ENCODE peak calls at places on chromosome 2, in ten cellular contexts. N, T, L, X, V, R, D, C, W and A are unnamed samples. For H3K4me1, the result is how much of the 10 kb centered on the place peaks cover.

GRCh38 chr2:48714240-48714639 is 41.3 kb downstream of the LHCGR start:
- DNase-seq in N (no peak), T (no peak), L (no peak), X (no peak), V (no peak), R (no peak), D (no peak), C (no peak), W (peak), A (no peak)

GRCh38 chr2:85387754-85388153 is 22.4 kb downstream of the CAPG start:
- DNase-seq in N (no peak), T (no peak), L (no peak), X (no peak), V (no peak), R (no peak), D (no peak), C (peak), W (no peak), A (no peak)

GRCh38 chr2:142724713-142725349 is 152.6 kb upstream of the KYNU start:
- DNase-seq in N (no peak), T (no peak), L (no peak), X (no peak), V (no peak), R (no peak), D (no peak), C (no peak), W (no peak), A (no peak)

GRCh38 chr2:46200861-46201605 is 96.2 kb upstream of the EPAS1 start:
- DNase-seq in N (no peak), T (no peak), L (no peak), X (no peak), V (no peak), R (no peak), D (no peak), C (no peak), W (no peak), A (no peak)

GRCh38 chr2:202945-203344 is 60.9 kb downstream of the SH3YL1 start:
- DNase-seq in N (no peak), T (no peak), L (no peak), X (no peak), V (no peak), R (no peak), D (no peak), C (no peak), W (no peak), A (no peak)

GRCh38 chr2:207481924-207482323 is 47.8 kb upstream of the CREB1 start:
- DNase-seq in N (no peak), T (no peak), L (no peak), X (no peak), V (no peak), R (no peak), D (no peak), C (no peak), W (no peak), A (no peak)

GRCh38 chr2:118763797-118764196 is 83.7 kb downstream of the EN1 start:
- DNase-seq in N (no peak), T (peak), L (no peak), X (no peak), V (peak), R (no peak), D (no peak), C (no peak), W (peak), A (no peak)

GRCh38 chr2:40797115-40797514 is 345.2 kb upstream of the SLC8A1 start:
- DNase-seq in N (peak), T (no peak), L (no peak), X (no peak), V (peak), R (no peak), D (no peak), C (no peak), W (peak), A (no peak)

GRCh38 chr2:191539068-191539467 is 138.9 kb upstream of the NABP1 start:
- DNase-seq in N (no peak), T (peak), L (no peak), X (no peak), V (peak), R (no peak), D (peak), C (no peak), W (peak), A (no peak)

GRCh38 chr2:225993430-225993829 is 593.9 kb downstream of the NYAP2 start:
- DNase-seq in N (no peak), T (no peak), L (no peak), X (no peak), V (no peak), R (no peak), D (no peak), C (no peak), W (peak), A (no peak)

DNA sequence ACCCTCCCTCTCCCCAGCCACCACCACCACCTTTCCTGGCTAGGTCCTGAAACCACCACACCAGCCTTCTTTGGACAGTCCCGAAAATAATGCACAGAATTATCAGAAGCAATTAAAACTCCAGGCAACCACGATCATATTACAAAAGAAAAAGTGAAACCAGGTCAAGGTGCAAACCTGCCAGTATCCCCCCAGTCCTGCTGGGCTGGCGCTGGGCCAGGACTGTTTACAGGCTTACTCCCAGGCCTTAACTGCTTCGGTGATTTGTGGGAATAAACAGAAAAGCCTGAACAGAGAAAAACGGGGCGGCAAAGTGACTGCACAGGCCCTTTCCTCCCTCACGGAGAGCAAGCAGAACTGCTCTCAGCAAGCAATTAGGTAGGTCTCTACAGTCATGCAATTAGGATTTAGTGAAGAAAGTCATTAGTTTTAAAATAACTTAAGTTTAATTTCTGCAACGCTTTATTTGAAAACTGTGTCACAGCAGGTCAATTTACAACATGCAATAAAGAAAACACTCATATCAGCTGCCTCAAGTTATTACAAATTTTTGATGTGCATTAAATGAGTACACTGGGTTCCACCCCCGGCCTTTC is 1.3 kb downstream of the HDAC4 start:
- DNase-seq in N (no peak), T (peak), L (no peak), X (no peak), V (peak), R (peak), D (no peak), C (peak), W (no peak), A (peak)
- H3K4me1 ChIP-seq in N (under half), T (under half), L (under half), X (under half), V (under half), R (under half), D (under half), C (under half), W (under half), A (under half)

DNA sequence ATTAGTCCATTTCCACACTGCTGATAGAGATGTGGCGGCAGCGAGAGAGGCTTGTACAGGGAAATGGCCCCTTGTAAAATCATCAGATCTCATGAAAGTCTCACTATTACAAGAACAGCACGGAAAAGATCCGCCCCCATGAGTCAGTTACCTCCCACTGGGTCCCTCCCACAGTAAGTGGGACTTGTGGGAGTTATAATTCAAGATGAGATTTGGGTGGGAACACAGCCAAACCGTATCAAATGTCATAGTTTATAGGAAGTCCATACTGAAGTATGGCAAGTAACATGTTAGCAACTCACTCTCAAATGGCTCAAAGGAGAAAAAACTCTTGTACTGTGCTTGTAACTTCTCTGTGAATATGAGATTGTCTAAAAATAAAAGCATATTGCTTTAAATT is 56.1 kb downstream of the FARP2 start:
- DNase-seq in N (no peak), T (peak), L (no peak), X (no peak), V (peak), R (no peak), D (no peak), C (no peak), W (peak), A (no peak)
- H3K4me1 ChIP-seq in N (under half), T (under half), L (under half), X (under half), V (under half), R (under half), D (under half), C (under half), W (under half), A (under half)

DNA sequence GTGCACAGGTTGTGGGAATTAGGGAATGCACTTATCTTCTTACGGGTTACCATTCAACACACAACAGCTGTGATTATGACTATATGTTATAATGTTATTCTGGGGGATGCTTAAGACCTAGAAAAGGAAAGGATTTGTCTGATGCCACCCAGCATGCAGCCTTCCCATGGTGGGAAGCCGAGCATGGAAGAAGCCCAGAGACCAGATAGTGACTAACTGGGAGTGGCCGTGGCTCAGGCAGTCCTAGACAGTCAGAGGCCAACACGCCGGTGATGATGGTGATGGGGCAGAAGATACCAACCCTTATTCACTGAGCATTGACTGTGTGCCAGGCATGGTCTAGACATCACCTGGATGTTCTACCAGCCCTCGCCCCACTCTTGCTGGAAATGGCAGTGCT is 35.9 kb downstream of the CYRIA start:
- DNase-seq in N (no peak), T (no peak), L (no peak), X (no peak), V (no peak), R (no peak), D (no peak), C (no peak), W (no peak), A (no peak)
- H3K4me1 ChIP-seq in N (under half), T (under half), L (under half), X (under half), V (under half), R (under half), D (under half), C (under half), W (under half), A (under half)

DNA sequence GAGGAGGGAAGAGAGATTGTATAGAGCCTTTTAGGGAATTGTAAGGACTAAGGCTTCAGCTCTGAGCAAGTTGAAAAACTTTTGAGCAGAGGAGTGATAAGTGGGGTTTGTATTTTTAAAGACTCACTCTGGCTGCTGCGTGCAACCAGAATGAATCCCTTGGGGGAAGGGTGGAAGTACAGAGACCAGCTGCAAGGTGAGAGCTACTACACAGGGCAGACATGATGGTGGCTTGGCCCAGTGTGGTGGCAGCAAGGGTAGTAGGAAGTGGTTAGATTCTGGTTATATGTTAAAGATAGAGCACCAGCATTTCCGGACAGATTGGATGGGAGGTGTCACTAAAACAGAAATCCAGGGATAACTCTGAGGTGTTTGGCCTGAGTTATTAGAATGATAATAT is 10.1 kb upstream of the SESTD1 start:
- DNase-seq in N (no peak), T (no peak), L (no peak), X (no peak), V (no peak), R (no peak), D (no peak), C (no peak), W (no peak), A (no peak)
- H3K4me1 ChIP-seq in N (under half), T (under half), L (under half), X (under half), V (under half), R (under half), D (under half), C (under half), W (under half), A (under half)

GRCh38 chr2:200786423-200786822 is 25.3 kb upstream of the BZW1 start:
- DNase-seq in N (peak), T (no peak), L (no peak), X (no peak), V (peak), R (no peak), D (no peak), C (no peak), W (peak), A (no peak)

GRCh38 chr2:200784215-200784614 is 27.5 kb upstream of the BZW1 start:
- DNase-seq in N (no peak), T (no peak), L (no peak), X (no peak), V (no peak), R (no peak), D (no peak), C (no peak), W (no peak), A (no peak)

GRCh38 chr2:200787351-200788128 is 24.2 kb upstream of the BZW1 start:
- DNase-seq in N (peak), T (peak), L (no peak), X (no peak), V (peak), R (no peak), D (no peak), C (no peak), W (peak), A (no peak)

GRCh38 chr2:200788129-200788718 is 23.5 kb upstream of the BZW1 start:
- DNase-seq in N (peak), T (no peak), L (no peak), X (no peak), V (peak), R (no peak), D (no peak), C (no peak), W (peak), A (no peak)

DNA sequence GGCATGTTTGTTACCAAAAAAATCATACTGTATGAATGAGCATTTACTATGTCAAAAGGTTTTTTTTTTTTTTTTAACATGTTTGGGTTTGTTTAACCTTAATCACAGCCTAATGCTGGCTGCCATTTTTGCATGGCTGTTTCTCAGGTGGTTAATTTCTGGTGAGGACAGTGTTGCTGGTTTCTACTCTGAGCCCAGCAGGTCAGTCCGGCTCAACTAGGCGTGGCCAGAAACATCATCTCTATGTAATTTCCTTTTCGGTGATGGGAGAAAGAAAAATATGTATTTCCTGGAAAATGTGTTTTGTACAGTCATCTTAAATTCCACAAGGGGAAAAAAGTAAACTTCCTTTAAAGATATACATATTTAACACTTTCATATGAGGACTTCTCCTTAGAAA is 24.9 kb upstream of the BZW1 start:
- DNase-seq in N (peak), T (peak), L (no peak), X (no peak), V (peak), R (peak), D (no peak), C (no peak), W (peak), A (no peak)
- H3K4me1 ChIP-seq in N (under half), T (under half), L (under half), X (under half), V (half or more), R (under half), D (under half), C (under half), W (under half), A (under half)